ENCODE peak calls at places on chromosomes 3 and 15, in seven cellular contexts. R, H, I, X, M, O and T are unnamed samples.

GRCh38 chr3:192864943-192865342 is 52.7 kb downstream of the MB21D2 start:
- DNase-seq in H (peak), R (no peak), O (no peak), M (no peak), X (peak), I (no peak), T (no peak)

GRCh38 chr3:45110185-45110833 is 35.9 kb downstream of the CDCP1 start:
- DNase-seq in R (no peak), X (no peak), O (no peak), I (no peak), M (no peak), H (no peak), T (no peak)

GRCh38 chr3:14877404-14877803 is 58.6 kb downstream of the FGD5 start:
- DNase-seq in O (no peak), H (no peak), R (no peak), X (no peak), M (no peak), I (no peak), T (no peak)

GRCh38 chr3:164144824-164145223 is 933.5 kb downstream of the SI start:
- DNase-seq in O (no peak), X (no peak), I (no peak), M (no peak), R (no peak), H (no peak), T (no peak)

GRCh38 chr3:12227833-12228232 is 61.0 kb upstream of the PPARG start:
- DNase-seq in M (no peak), O (peak), I (no peak), X (peak), H (peak), R (peak), T (peak)

GRCh38 chr3:114362815-114363214 is 69.0 kb downstream of the TIGIT start:
- DNase-seq in M (no peak), R (peak), H (peak), I (no peak), X (peak), O (no peak), T (no peak)

GRCh38 chr3:132641837-132642538 is 17.6 kb downstream of the ACAD11 start:
- DNase-seq in M (no peak), I (no peak), X (peak), R (no peak), H (peak), O (no peak), T (no peak)

GRCh38 chr3:192130534-192131132 is 596.7 kb downstream of the FGF12 start:
- DNase-seq in M (peak), O (peak), H (peak), X (peak), R (peak), I (peak), T (no peak)

DNA sequence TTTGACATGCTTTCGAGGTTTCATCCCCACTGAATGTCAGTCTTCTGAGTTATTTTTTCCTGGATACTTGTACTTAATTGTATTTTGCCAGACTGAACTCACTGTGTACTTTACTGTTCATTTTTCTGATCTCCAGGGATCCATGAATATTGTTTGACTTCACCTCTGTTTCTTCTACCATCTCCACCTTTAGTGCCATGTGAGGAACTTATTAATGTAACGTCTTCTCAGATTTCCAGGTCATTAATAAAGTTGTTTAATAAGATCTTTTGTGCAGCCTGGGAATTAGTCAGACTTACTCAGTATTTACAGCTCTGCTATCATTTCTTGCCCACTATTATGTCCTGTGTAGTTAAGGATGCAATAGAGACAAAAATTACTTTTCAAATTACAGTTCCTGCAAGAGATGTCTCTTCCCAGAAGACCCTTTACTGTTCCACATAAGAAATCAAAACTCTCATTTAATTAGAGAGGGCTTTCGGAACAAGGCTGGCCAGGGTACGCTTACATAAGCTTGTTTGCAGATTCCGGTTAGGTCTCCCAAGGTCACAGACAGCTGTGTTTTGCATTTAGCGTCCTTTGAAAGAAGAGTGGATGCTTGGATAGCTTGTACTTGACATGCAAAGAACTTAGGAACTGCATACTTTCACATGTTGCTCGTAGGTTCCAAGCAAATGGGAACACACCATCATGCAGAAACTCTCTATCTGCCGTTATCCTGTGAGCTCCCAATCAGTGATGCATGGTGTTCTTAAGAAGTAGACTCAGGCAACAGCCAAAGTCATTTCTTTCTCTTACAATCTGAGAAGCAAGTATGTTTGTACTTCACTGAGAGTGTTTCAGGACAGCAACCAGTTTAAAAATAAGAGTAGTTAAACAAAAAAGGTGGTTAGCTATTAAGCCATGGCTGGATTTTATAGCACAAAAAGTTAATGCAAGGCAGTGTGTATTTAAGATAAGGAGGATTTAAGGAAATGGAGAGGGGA is 37.5 kb downstream of the FILIP1L start:
- DNase-seq in H (no peak), I (no peak), O (peak), M (peak), X (no peak), R (no peak), T (no peak)
- H3K4me3 ChIP-seq in H (no peak), I (no peak), O (no peak), M (no peak), X (no peak), R (no peak), T (no peak)

GRCh38 chr15:89034305-89034704 is 54.0 kb upstream of the ABHD2 start:
- DNase-seq in I (no peak), M (no peak), O (no peak), R (no peak), X (peak), H (peak), T (no peak)
- TF ChIP-seq CTCF in I (peak), M (peak), O (no peak), R (peak), X (peak), H (peak), T (peak)

GRCh38 chr3:140571836-140572235 is 106.0 kb upstream of the TRIM42 start:
- DNase-seq in R (no peak), I (no peak), M (no peak), X (no peak), H (no peak), O (peak), T (no peak)

GRCh38 chr3:140570602-140571001 is 107.3 kb upstream of the TRIM42 start:
- DNase-seq in M (no peak), I (no peak), R (no peak), O (peak), H (no peak), X (no peak), T (no peak)

GRCh38 chr3:140573011-140573410 is 104.9 kb upstream of the TRIM42 start:
- DNase-seq in X (no peak), O (peak), R (no peak), H (no peak), I (no peak), M (no peak), T (no peak)

GRCh38 chr3:140568842-140569520 is 108.9 kb upstream of the TRIM42 start:
- DNase-seq in M (no peak), I (no peak), X (peak), O (peak), H (no peak), R (no peak), T (no peak)

DNA sequence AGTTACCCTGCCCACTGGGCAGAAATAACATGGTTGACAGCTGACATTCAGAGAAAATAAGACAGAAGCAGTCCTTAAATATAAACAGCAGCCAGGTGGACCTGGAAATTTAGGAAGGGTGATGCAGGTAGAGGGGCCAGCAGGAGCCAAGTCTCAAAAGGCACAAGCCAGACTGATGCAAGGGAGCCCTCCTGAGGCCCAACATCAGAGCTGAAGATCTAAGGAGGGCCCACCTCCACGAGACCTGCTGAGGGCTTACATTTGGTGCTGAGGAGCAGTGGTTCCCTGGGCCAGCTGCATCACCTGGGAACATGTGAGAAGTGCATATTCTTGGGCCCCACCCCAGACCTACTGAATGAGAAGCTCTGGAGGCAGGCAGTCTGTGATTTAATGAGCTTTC is 105.5 kb upstream of the TRIM42 start:
- DNase-seq in H (no peak), R (no peak), O (no peak), M (no peak), I (no peak), X (no peak), T (no peak)
- H3K4me3 ChIP-seq in H (no peak), R (no peak), O (no peak), M (no peak), I (no peak), X (no peak), T (no peak)

GRCh38 chr15:101732772-101733171 is 8.5 kb upstream of the TARS3 start:
- DNase-seq in O (no peak), R (no peak), M (no peak), I (no peak), H (no peak), X (no peak), T (no peak)
- TF ChIP-seq CTCF in O (no peak), R (no peak), M (no peak), I (no peak), H (no peak), X (no peak), T (no peak)

DNA sequence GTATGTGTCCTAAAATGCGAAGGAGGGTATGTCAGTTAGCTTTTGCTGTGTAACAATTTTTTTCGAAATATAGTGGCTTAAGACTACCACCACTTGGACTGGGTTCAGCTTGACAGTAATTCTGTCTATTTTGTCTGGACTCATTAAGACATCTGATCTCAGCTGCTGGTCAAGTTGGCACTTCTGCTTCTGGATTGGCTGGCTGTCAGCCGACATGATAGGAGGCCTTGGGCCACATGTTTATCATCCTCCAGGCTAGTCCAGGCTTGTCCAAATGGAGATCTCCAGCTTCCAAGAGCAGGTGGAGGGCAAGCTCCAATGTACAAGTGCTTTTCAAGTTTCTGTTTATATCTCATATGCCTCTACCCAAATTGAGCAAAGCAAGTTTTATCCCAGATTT is 95.9 kb downstream of the GALK2 start:
- DNase-seq in M (no peak), O (no peak), X (no peak), I (no peak), H (peak), R (no peak), T (no peak)
- H3K4me3 ChIP-seq in M (no peak), O (no peak), X (no peak), I (no peak), H (no peak), R (no peak), T (no peak)